ENCODE peak calls at places on chromosomes 12 and 14, in eight cellular contexts. R is A549, C is IMR-90, G is GM12878, K is body of pancreas, I is gastrocnemius medialis, D is HCT116, S is HepG2. L is an unnamed sample.

GRCh38 chr14:34098985-34099349 is 148.1 kb upstream of the EGLN3 start:
- ATAC-seq in R (peak), C (no peak), G (peak), K (no peak), I (no peak), D (peak), S (peak), L (no peak)

GRCh38 chr14:50008562-50009355 is 107.6 kb downstream of the VCPKMT start:
- ATAC-seq in R (peak), C (peak), G (peak), K (no peak), I (no peak), D (no peak), S (peak), L (no peak)

GRCh38 chr14:74620497-74620921 is 8.5 kb upstream of the LTBP2 start:
- ATAC-seq in R (peak), C (peak), G (peak), K (no peak), I (peak), D (peak), S (peak), L (no peak)

GRCh38 chr12:42468853-42469252 is 120.7 kb downstream of the PRICKLE1 start:
- ATAC-seq in R (no peak), C (no peak), G (peak), K (no peak), I (no peak), D (no peak), S (no peak), L (no peak)

GRCh38 chr12:3685813-3686212 is 67.1 kb downstream of the CRACR2A start:
- ATAC-seq in R (no peak), C (no peak), G (no peak), K (no peak), I (no peak), D (no peak), S (no peak), L (no peak)

GRCh38 chr14:42057176-42057575 is 450.5 kb downstream of the LRFN5 start:
- ATAC-seq in R (no peak), C (no peak), G (no peak), K (no peak), I (no peak), D (no peak), S (no peak), L (no peak)

GRCh38 chr14:65732112-65732511 is 319.6 kb downstream of the FUT8 start:
- ATAC-seq in R (no peak), C (no peak), G (peak), K (no peak), I (no peak), D (no peak), S (no peak), L (no peak)

GRCh38 chr12:93976024-93976423 is 172.4 kb upstream of the PLXNC1 start:
- ATAC-seq in R (no peak), C (no peak), G (no peak), K (no peak), I (no peak), D (no peak), S (no peak), L (no peak)

GRCh38 chr12:130141105-130141504 is 21.2 kb upstream of the FZD10 start:
- ATAC-seq in R (no peak), C (no peak), G (no peak), K (no peak), I (no peak), D (no peak), S (no peak), L (no peak)

GRCh38 chr12:9040484-9041186 is 51.3 kb downstream of the KLRG1 start:
- ATAC-seq in R (no peak), C (no peak), G (no peak), K (no peak), I (no peak), D (no peak), S (no peak), L (no peak)

GRCh38 chr12:3950714-3951320 is 77.6 kb upstream of the PARP11 start:
- ATAC-seq in R (no peak), C (no peak), G (no peak), K (no peak), I (no peak), D (no peak), S (no peak), L (no peak)

GRCh38 chr12:68259318-68259940 is 6.0 kb upstream of the IL22 start:
- ATAC-seq in R (no peak), C (peak), G (peak), K (no peak), I (no peak), D (no peak), S (no peak), L (no peak)

GRCh38 chr12:4112734-4113396 is 160.7 kb upstream of the CCND2 start:
- ATAC-seq in R (no peak), C (no peak), G (no peak), K (no peak), I (no peak), D (no peak), S (no peak), L (no peak)

GRCh38 chr12:104501641-104502040 is 44.9 kb downstream of the CHST11 start:
- ATAC-seq in R (no peak), C (no peak), G (no peak), K (peak), I (no peak), D (no peak), S (no peak), L (no peak)

GRCh38 chr14:20750194-20750593 is 4.5 kb downstream of the EDDM3A start:
- ATAC-seq in R (no peak), C (no peak), G (no peak), K (no peak), I (no peak), D (no peak), S (no peak), L (no peak)

GRCh38 chr12:25906651-25907340 is 51.7 kb upstream of the RASSF8 start:
- ATAC-seq in R (no peak), C (no peak), G (no peak), K (no peak), I (no peak), D (no peak), S (no peak), L (no peak)

GRCh38 chr14:89165189-89165809 is 251.7 kb downstream of the FOXN3 start:
- ATAC-seq in R (no peak), C (no peak), G (peak), K (peak), I (peak), D (no peak), S (no peak), L (peak)

GRCh38 chr12:123471374-123472068 is 13.6 kb downstream of the SNRNP35 start:
- ATAC-seq in R (peak), C (peak), G (no peak), K (no peak), I (peak), D (no peak), S (peak), L (peak)

GRCh38 chr14:24058951-24059475 is 7.2 kb downstream of the CARMIL3 start:
- ATAC-seq in R (peak), C (no peak), G (no peak), K (no peak), I (no peak), D (peak), S (peak), L (no peak)

GRCh38 chr12:94184995-94185711 is 36.8 kb downstream of the PLXNC1 start:
- ATAC-seq in R (no peak), C (no peak), G (no peak), K (no peak), I (no peak), D (no peak), S (no peak), L (no peak)

GRCh38 chr12:75444444-75445136 is 36.0 kb upstream of the GLIPR1 start:
- ATAC-seq in R (peak), C (peak), G (no peak), K (no peak), I (no peak), D (peak), S (peak), L (no peak)

GRCh38 chr12:66959276-66959675 is 280.4 kb upstream of the GRIP1 start:
- ATAC-seq in R (no peak), C (no peak), G (no peak), K (no peak), I (no peak), D (no peak), S (no peak), L (no peak)

GRCh38 chr12:46920503-46920902 is 94.7 kb upstream of the SLC38A4 start:
- ATAC-seq in R (no peak), C (no peak), G (peak), K (no peak), I (no peak), D (no peak), S (no peak), L (no peak)

GRCh38 chr12:67661311-67662011 is 12.9 kb downstream of the DYRK2 start:
- ATAC-seq in R (peak), C (peak), G (no peak), K (no peak), I (peak), D (no peak), S (no peak), L (no peak)

GRCh38 chr14:39739796-39740195 is 307.6 kb upstream of the FBXO33 start:
- ATAC-seq in R (no peak), C (no peak), G (no peak), K (no peak), I (no peak), D (no peak), S (peak), L (no peak)

GRCh38 chr14:92717571-92718042 is 30.8 kb downstream of the LGMN start:
- ATAC-seq in R (no peak), C (no peak), G (peak), K (no peak), I (no peak), D (no peak), S (no peak), L (no peak)

GRCh38 chr14:92414685-92415084 is 91.7 kb downstream of the SLC24A4 start:
- ATAC-seq in R (no peak), C (no peak), G (peak), K (no peak), I (no peak), D (no peak), S (no peak), L (peak)

GRCh38 chr12:607541-608001 is 55.7 kb downstream of the NINJ2 start:
- ATAC-seq in R (no peak), C (no peak), G (no peak), K (no peak), I (peak), D (no peak), S (no peak), L (peak)

GRCh38 chr12:7647071-7647470 is 18.6 kb downstream of the APOBEC1 start:
- ATAC-seq in R (no peak), C (no peak), G (no peak), K (no peak), I (no peak), D (no peak), S (no peak), L (no peak)

GRCh38 chr14:62776300-62776699 is 269.0 kb downstream of the KCNH5 start:
- ATAC-seq in R (no peak), C (peak), G (no peak), K (no peak), I (no peak), D (no peak), S (no peak), L (no peak)

GRCh38 chr12:15146585-15146984 is 74.6 kb downstream of the RERG start:
- ATAC-seq in R (no peak), C (no peak), G (no peak), K (no peak), I (no peak), D (no peak), S (no peak), L (no peak)

GRCh38 chr14:65195042-65195719 is 92.9 kb upstream of the MAX start:
- ATAC-seq in R (no peak), C (no peak), G (peak), K (no peak), I (no peak), D (no peak), S (peak), L (no peak)

GRCh38 chr12:104588048-104588942 is 131.5 kb downstream of the CHST11 start:
- ATAC-seq in R (peak), C (peak), G (no peak), K (no peak), I (no peak), D (peak), S (no peak), L (no peak)

GRCh38 chr12:62673027-62673815 is 206.6 kb downstream of the MON2 start:
- ATAC-seq in R (no peak), C (no peak), G (no peak), K (no peak), I (no peak), D (no peak), S (no peak), L (no peak)

GRCh38 chr14:90721619-90722305 is 94.5 kb downstream of the TTC7B start:
- ATAC-seq in R (no peak), C (no peak), G (no peak), K (no peak), I (peak), D (peak), S (no peak), L (no peak)

GRCh38 chr12:103301642-103302620 is 193.8 kb downstream of the C12orf42 start:
- ATAC-seq in R (no peak), C (no peak), G (no peak), K (no peak), I (no peak), D (no peak), S (no peak), L (no peak)

GRCh38 chr14:22882529-22883190 is 362 bp upstream of the REM2 start:
- ATAC-seq in R (no peak), C (peak), G (no peak), K (peak), I (no peak), D (no peak), S (peak), L (no peak)

GRCh38 chr12:51675062-51675803 is 84.2 kb downstream of the SCN8A start:
- ATAC-seq in R (no peak), C (no peak), G (no peak), K (no peak), I (no peak), D (no peak), S (no peak), L (no peak)

GRCh38 chr14:44135972-44136371 is 371.1 kb downstream of the FSCB start:
- ATAC-seq in R (no peak), C (no peak), G (no peak), K (no peak), I (no peak), D (no peak), S (no peak), L (no peak)

GRCh38 chr12:57624441-57625220 is 8.4 kb downstream of the B4GALNT1 start:
- ATAC-seq in R (no peak), C (no peak), G (no peak), K (no peak), I (no peak), D (no peak), S (no peak), L (no peak)
- TF ChIP-seq POLR2A in R (no peak), C (no peak), G (no peak), K (no peak), I (no peak), D (no peak), S (no peak), L (no peak)

DNA sequence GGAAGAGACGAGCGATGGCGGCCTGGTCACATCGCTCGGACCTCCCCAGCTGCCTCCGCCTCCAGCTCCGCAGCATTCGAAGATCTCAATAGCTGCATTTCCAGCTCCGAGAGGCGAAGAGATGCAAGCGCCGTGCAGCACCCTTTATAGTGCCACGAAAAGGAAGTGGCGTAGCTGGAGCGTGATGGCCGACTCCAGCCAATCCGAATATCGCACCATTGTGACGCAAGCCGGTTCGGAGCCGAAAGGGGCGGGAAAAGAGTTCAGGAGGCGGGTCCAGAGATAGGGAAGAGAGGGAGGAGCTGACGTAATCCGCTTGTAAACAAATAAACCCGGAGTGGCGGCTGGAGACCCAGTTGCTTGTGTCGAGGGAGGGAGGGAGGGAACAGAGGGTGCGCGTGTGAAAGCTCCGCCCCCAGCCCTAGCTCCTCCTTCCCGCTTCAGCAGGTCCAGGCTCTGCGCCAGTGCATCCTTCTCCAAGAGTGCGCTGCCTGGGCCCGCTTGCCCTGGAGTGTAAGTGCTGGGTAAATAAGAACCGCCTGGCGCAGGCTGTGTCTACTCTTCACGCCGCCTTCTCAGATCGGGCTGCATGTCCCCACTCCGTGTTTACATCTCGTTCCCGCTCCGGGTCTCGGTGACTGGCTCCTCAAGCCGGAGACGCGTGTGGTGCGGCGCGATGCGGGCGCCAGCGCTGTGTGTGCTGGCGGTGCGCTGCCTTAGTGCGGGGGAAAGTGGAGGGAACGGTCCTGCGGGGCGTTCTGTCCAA is at the start of gene BTG1:
- ATAC-seq in R (peak), C (peak), G (peak), K (peak), I (peak), D (peak), S (peak), L (peak)
- TF ChIP-seq POLR2A in R (peak), C (peak), G (peak), K (peak), I (peak), D (peak), S (peak), L (peak)

GRCh38 chr12:121356657-121357056 is 4.4 kb upstream of the ANAPC5 start:
- ATAC-seq in R (no peak), C (no peak), G (no peak), K (no peak), I (no peak), D (no peak), S (no peak), L (no peak)

GRCh38 chr12:121357331-121357730 is 5.1 kb upstream of the ANAPC5 start:
- ATAC-seq in R (no peak), C (no peak), G (no peak), K (no peak), I (no peak), D (no peak), S (no peak), L (no peak)

GRCh38 chr12:121346747-121347146 is 5.5 kb downstream of the ANAPC5 start:
- ATAC-seq in R (no peak), C (no peak), G (peak), K (no peak), I (no peak), D (no peak), S (no peak), L (no peak)

GRCh38 chr12:121355818-121356217 is 3.6 kb upstream of the ANAPC5 start:
- ATAC-seq in R (no peak), C (no peak), G (no peak), K (no peak), I (no peak), D (no peak), S (no peak), L (no peak)

GRCh38 chr12:121352053-121353018 is at the start of gene ANAPC5:
- ATAC-seq in R (peak), C (peak), G (peak), K (peak), I (peak), D (peak), S (peak), L (peak)
- TF ChIP-seq POLR2A in R (peak), C (peak), G (peak), K (peak), I (peak), D (peak), S (peak), L (peak)

DNA sequence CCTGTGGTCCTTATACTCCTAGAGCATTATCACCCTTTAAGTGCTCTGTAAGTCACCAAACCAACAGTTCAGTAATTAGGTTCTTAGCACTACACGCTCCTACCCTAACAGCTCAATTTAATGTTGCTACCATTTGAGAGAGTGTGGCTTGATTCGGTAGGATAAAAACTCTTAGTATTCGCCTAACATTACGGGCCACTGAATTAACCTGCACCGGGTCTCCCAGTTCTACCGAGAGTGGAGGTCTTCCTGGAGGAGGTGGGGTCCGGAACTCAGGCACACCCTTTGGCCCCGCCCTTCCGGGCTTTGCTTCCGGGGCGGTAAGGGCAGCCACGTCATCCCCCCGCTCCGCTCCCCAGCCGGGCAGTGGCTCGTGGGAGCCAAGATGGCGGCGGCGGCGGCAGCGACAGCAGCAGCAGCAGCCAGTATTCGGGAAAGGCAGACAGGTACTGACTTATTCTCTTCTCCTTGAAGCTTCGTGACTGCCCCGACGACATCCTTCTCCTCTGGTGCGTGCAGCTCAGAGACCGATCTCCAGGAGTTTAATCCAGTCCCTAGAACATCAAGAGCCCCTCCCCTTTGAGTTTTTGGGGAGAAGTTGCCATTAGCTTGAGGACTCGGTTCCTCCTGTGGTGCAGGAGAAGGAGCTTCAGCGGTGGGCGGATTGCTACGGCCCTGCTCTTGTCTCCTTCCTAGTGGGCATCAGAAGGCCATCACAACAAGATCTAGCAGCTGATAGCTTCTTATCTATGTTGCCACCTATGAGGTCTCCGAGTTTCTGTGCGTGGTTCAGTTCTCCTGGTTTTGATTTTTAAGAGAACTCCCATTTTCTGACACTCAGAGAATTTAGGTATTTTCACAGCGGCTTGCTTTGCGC is at the start of gene SCFD1:
- ATAC-seq in R (peak), C (peak), G (peak), K (peak), I (peak), D (peak), S (peak), L (peak)
- TF ChIP-seq POLR2A in R (peak), C (peak), G (peak), K (peak), I (peak), D (peak), S (peak), L (peak)

GRCh38 chr12:96246926-96247566 is 52.9 kb downstream of the ELK3 start:
- ATAC-seq in R (no peak), C (no peak), G (no peak), K (no peak), I (no peak), D (no peak), S (no peak), L (no peak)

GRCh38 chr12:96250119-96250685 is 56.0 kb downstream of the ELK3 start:
- ATAC-seq in R (no peak), C (no peak), G (no peak), K (no peak), I (no peak), D (no peak), S (no peak), L (no peak)

GRCh38 chr12:96247567-96247962 is 53.4 kb downstream of the ELK3 start:
- ATAC-seq in R (peak), C (peak), G (no peak), K (no peak), I (no peak), D (peak), S (no peak), L (no peak)

GRCh38 chr12:96249196-96250118 is 55.3 kb downstream of the ELK3 start:
- ATAC-seq in R (no peak), C (peak), G (no peak), K (peak), I (peak), D (peak), S (no peak), L (peak)

DNA sequence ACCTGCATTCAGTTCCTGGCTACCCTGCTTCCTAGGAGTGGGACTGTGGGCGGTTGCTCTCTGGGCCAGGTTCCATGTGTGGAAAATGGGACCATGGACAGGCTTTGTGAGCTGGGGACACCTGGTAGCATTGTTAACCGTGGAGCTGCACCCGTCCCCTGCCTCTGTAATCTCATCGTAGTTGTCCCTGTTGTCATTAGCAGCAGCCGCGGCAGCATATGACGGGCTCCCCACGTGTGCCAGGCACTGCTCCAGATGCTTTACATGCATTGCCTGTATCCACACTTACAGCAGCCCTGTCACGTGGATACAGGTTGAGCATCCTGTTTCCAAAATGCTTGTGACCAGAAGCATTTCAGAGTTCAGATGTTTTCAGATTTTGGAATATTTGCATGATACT is 54.4 kb downstream of the ELK3 start:
- ATAC-seq in R (no peak), C (no peak), G (no peak), K (no peak), I (no peak), D (no peak), S (no peak), L (no peak)
- TF ChIP-seq POLR2A in R (no peak), C (no peak), G (no peak), K (no peak), I (no peak), D (no peak), S (no peak), L (no peak)

GRCh38 chr12:86104087-86104486 is 152.1 kb downstream of the MGAT4C start:
- ATAC-seq in R (no peak), C (no peak), G (no peak), K (no peak), I (no peak), D (no peak), S (no peak), L (no peak)
- TF ChIP-seq POLR2A in R (no peak), C (no peak), G (no peak), K (no peak), I (no peak), D (no peak), S (no peak), L (no peak)